ENCODE peak calls at places on chromosome 12, in seven cellular contexts. One of them, this sample, is unnamed.

GRCh38 chr12:76024942-76025600 is 6.5 kb downstream of the PHLDA1 start:
- DNase-seq in CD8-positive, alpha-beta T cell: no peak
- DNase-seq in AG04450: peak
- DNase-seq in neural progenitor cell: no peak
- DNase-seq in coronary artery: no peak
- DNase-seq in gastrocnemius medialis: no peak
- DNase-seq in hepatocyte: no peak
- DNase-seq in this sample: peak

GRCh38 chr12:128323115-128323514 is 56.1 kb downstream of the TMEM132C start:
- DNase-seq in CD8-positive, alpha-beta T cell: no peak
- DNase-seq in AG04450: no peak
- DNase-seq in neural progenitor cell: no peak
- DNase-seq in coronary artery: no peak
- DNase-seq in gastrocnemius medialis: no peak
- DNase-seq in hepatocyte: no peak
- DNase-seq in this sample: no peak

GRCh38 chr12:43370299-43370698 is 181.7 kb downstream of the ADAMTS20 start:
- DNase-seq in CD8-positive, alpha-beta T cell: no peak
- DNase-seq in AG04450: peak
- DNase-seq in neural progenitor cell: no peak
- DNase-seq in coronary artery: no peak
- DNase-seq in gastrocnemius medialis: no peak
- DNase-seq in hepatocyte: no peak
- DNase-seq in this sample: no peak

GRCh38 chr12:93912086-93912733 is 235.0 kb downstream of the CRADD start:
- DNase-seq in CD8-positive, alpha-beta T cell: no peak
- DNase-seq in AG04450: no peak
- DNase-seq in neural progenitor cell: no peak
- DNase-seq in coronary artery: no peak
- DNase-seq in gastrocnemius medialis: no peak
- DNase-seq in hepatocyte: peak
- DNase-seq in this sample: no peak

GRCh38 chr12:129002447-129002846 is 149.2 kb downstream of the GLT1D1 start:
- DNase-seq in CD8-positive, alpha-beta T cell: no peak
- DNase-seq in AG04450: no peak
- DNase-seq in neural progenitor cell: no peak
- DNase-seq in coronary artery: no peak
- DNase-seq in gastrocnemius medialis: no peak
- DNase-seq in hepatocyte: no peak
- DNase-seq in this sample: no peak

GRCh38 chr12:57475271-57476161 is 4.2 kb downstream of the ARHGAP9 start:
- DNase-seq in CD8-positive, alpha-beta T cell: peak
- DNase-seq in AG04450: no peak
- DNase-seq in neural progenitor cell: peak
- DNase-seq in coronary artery: no peak
- DNase-seq in gastrocnemius medialis: no peak
- DNase-seq in hepatocyte: peak
- DNase-seq in this sample: no peak

GRCh38 chr12:24125280-24125679 is 175.8 kb upstream of the SOX5 start:
- DNase-seq in CD8-positive, alpha-beta T cell: no peak
- DNase-seq in AG04450: no peak
- DNase-seq in neural progenitor cell: no peak
- DNase-seq in coronary artery: no peak
- DNase-seq in gastrocnemius medialis: no peak
- DNase-seq in hepatocyte: no peak
- DNase-seq in this sample: no peak

GRCh38 chr12:33455096-33455495 is 15.5 kb upstream of the SYT10 start:
- DNase-seq in CD8-positive, alpha-beta T cell: no peak
- DNase-seq in AG04450: no peak
- DNase-seq in neural progenitor cell: no peak
- DNase-seq in coronary artery: no peak
- DNase-seq in gastrocnemius medialis: no peak
- DNase-seq in hepatocyte: no peak
- DNase-seq in this sample: no peak

GRCh38 chr12:93773122-93773871 is 96.1 kb downstream of the CRADD start:
- DNase-seq in CD8-positive, alpha-beta T cell: peak
- DNase-seq in AG04450: no peak
- DNase-seq in neural progenitor cell: no peak
- DNase-seq in coronary artery: no peak
- DNase-seq in gastrocnemius medialis: no peak
- DNase-seq in hepatocyte: no peak
- DNase-seq in this sample: no peak

GRCh38 chr12:131640436-131640969 is 70.4 kb upstream of the SFSWAP start:
- DNase-seq in CD8-positive, alpha-beta T cell: no peak
- DNase-seq in AG04450: no peak
- DNase-seq in neural progenitor cell: no peak
- DNase-seq in coronary artery: no peak
- DNase-seq in gastrocnemius medialis: no peak
- DNase-seq in hepatocyte: no peak
- DNase-seq in this sample: no peak

GRCh38 chr12:120227233-120228040 is 26.5 kb upstream of the RPLP0 start:
- DNase-seq in CD8-positive, alpha-beta T cell: no peak
- DNase-seq in AG04450: no peak
- DNase-seq in neural progenitor cell: no peak
- DNase-seq in coronary artery: no peak
- DNase-seq in gastrocnemius medialis: no peak
- DNase-seq in hepatocyte: peak
- DNase-seq in this sample: no peak

GRCh38 chr12:85461127-85461526 is 181.1 kb downstream of the ALX1 start:
- DNase-seq in CD8-positive, alpha-beta T cell: no peak
- DNase-seq in AG04450: no peak
- DNase-seq in neural progenitor cell: no peak
- DNase-seq in coronary artery: no peak
- DNase-seq in gastrocnemius medialis: no peak
- DNase-seq in hepatocyte: no peak
- DNase-seq in this sample: no peak

GRCh38 chr12:55720071-55720564 is at the start of gene RDH5:
- DNase-seq in CD8-positive, alpha-beta T cell: no peak
- DNase-seq in AG04450: no peak
- DNase-seq in neural progenitor cell: no peak
- DNase-seq in coronary artery: peak
- DNase-seq in gastrocnemius medialis: peak
- DNase-seq in hepatocyte: peak
- DNase-seq in this sample: no peak

GRCh38 chr12:2324375-2324774 is 271.6 kb downstream of the CACNA1C start:
- DNase-seq in CD8-positive, alpha-beta T cell: no peak
- DNase-seq in AG04450: no peak
- DNase-seq in neural progenitor cell: no peak
- DNase-seq in coronary artery: no peak
- DNase-seq in gastrocnemius medialis: peak
- DNase-seq in hepatocyte: no peak
- DNase-seq in this sample: no peak

GRCh38 chr12:8689606-8690175 is 8.1 kb upstream of the RIMKLB start:
- DNase-seq in CD8-positive, alpha-beta T cell: no peak
- DNase-seq in AG04450: no peak
- DNase-seq in neural progenitor cell: peak
- DNase-seq in coronary artery: no peak
- DNase-seq in gastrocnemius medialis: no peak
- DNase-seq in hepatocyte: no peak
- DNase-seq in this sample: no peak

GRCh38 chr12:43305065-43305464 is 246.9 kb downstream of the ADAMTS20 start:
- DNase-seq in CD8-positive, alpha-beta T cell: no peak
- DNase-seq in AG04450: no peak
- DNase-seq in neural progenitor cell: no peak
- DNase-seq in coronary artery: no peak
- DNase-seq in gastrocnemius medialis: no peak
- DNase-seq in hepatocyte: no peak
- DNase-seq in this sample: no peak

GRCh38 chr12:6863033-6863432 is 4.3 kb upstream of the TPI1 start:
- DNase-seq in CD8-positive, alpha-beta T cell: no peak
- DNase-seq in AG04450: no peak
- DNase-seq in neural progenitor cell: no peak
- DNase-seq in coronary artery: no peak
- DNase-seq in gastrocnemius medialis: no peak
- DNase-seq in hepatocyte: no peak
- DNase-seq in this sample: no peak

GRCh38 chr12:12239127-12239526 is 27.7 kb downstream of the LRP6 start:
- DNase-seq in CD8-positive, alpha-beta T cell: no peak
- DNase-seq in AG04450: no peak
- DNase-seq in neural progenitor cell: no peak
- DNase-seq in coronary artery: no peak
- DNase-seq in gastrocnemius medialis: no peak
- DNase-seq in hepatocyte: no peak
- DNase-seq in this sample: no peak

GRCh38 chr12:46217686-46218508 is 50.9 kb downstream of the SLC38A1 start:
- DNase-seq in CD8-positive, alpha-beta T cell: peak
- DNase-seq in AG04450: no peak
- DNase-seq in neural progenitor cell: no peak
- DNase-seq in coronary artery: no peak
- DNase-seq in gastrocnemius medialis: no peak
- DNase-seq in hepatocyte: no peak
- DNase-seq in this sample: no peak

GRCh38 chr12:29537292-29537691 is 39.8 kb upstream of the OVCH1 start:
- DNase-seq in CD8-positive, alpha-beta T cell: no peak
- DNase-seq in AG04450: peak
- DNase-seq in neural progenitor cell: no peak
- DNase-seq in coronary artery: no peak
- DNase-seq in gastrocnemius medialis: no peak
- DNase-seq in hepatocyte: no peak
- DNase-seq in this sample: no peak

GRCh38 chr12:107634530-107634929 is 51.1 kb upstream of the PWP1 start:
- DNase-seq in CD8-positive, alpha-beta T cell: no peak
- DNase-seq in AG04450: no peak
- DNase-seq in neural progenitor cell: no peak
- DNase-seq in coronary artery: no peak
- DNase-seq in gastrocnemius medialis: no peak
- DNase-seq in hepatocyte: no peak
- DNase-seq in this sample: no peak

GRCh38 chr12:49936895-49937294 is 13.6 kb upstream of the AQP2 start:
- DNase-seq in CD8-positive, alpha-beta T cell: no peak
- DNase-seq in AG04450: no peak
- DNase-seq in neural progenitor cell: no peak
- DNase-seq in coronary artery: no peak
- DNase-seq in gastrocnemius medialis: no peak
- DNase-seq in hepatocyte: no peak
- DNase-seq in this sample: no peak

GRCh38 chr12:75933136-75933535 is 98.4 kb downstream of the PHLDA1 start:
- DNase-seq in CD8-positive, alpha-beta T cell: no peak
- DNase-seq in AG04450: peak
- DNase-seq in neural progenitor cell: no peak
- DNase-seq in coronary artery: no peak
- DNase-seq in gastrocnemius medialis: no peak
- DNase-seq in hepatocyte: peak
- DNase-seq in this sample: peak

GRCh38 chr12:122096591-122097149 is 18.1 kb downstream of the MLXIP start:
- DNase-seq in CD8-positive, alpha-beta T cell: no peak
- DNase-seq in AG04450: no peak
- DNase-seq in neural progenitor cell: no peak
- DNase-seq in coronary artery: no peak
- DNase-seq in gastrocnemius medialis: peak
- DNase-seq in hepatocyte: no peak
- DNase-seq in this sample: no peak

GRCh38 chr12:122099280-122099749 is 20.8 kb downstream of the MLXIP start:
- DNase-seq in CD8-positive, alpha-beta T cell: no peak
- DNase-seq in AG04450: no peak
- DNase-seq in neural progenitor cell: no peak
- DNase-seq in coronary artery: no peak
- DNase-seq in gastrocnemius medialis: peak
- DNase-seq in hepatocyte: no peak
- DNase-seq in this sample: no peak

GRCh38 chr12:122099856-122100255 is 21.3 kb downstream of the MLXIP start:
- DNase-seq in CD8-positive, alpha-beta T cell: no peak
- DNase-seq in AG04450: no peak
- DNase-seq in neural progenitor cell: no peak
- DNase-seq in coronary artery: no peak
- DNase-seq in gastrocnemius medialis: peak
- DNase-seq in hepatocyte: no peak
- DNase-seq in this sample: no peak

GRCh38 chr12:122096014-122096413 is 17.5 kb downstream of the MLXIP start:
- DNase-seq in CD8-positive, alpha-beta T cell: no peak
- DNase-seq in AG04450: no peak
- DNase-seq in neural progenitor cell: no peak
- DNase-seq in coronary artery: no peak
- DNase-seq in gastrocnemius medialis: no peak
- DNase-seq in hepatocyte: no peak
- DNase-seq in this sample: no peak

GRCh38 chr12:122097641-122098364 is 19.2 kb downstream of the MLXIP start:
- DNase-seq in CD8-positive, alpha-beta T cell: no peak
- DNase-seq in AG04450: no peak
- DNase-seq in neural progenitor cell: no peak
- DNase-seq in coronary artery: no peak
- DNase-seq in gastrocnemius medialis: peak
- DNase-seq in hepatocyte: peak
- DNase-seq in this sample: no peak
- H3K4me3 ChIP-seq in CD8-positive, alpha-beta T cell: peak
- H3K4me3 ChIP-seq in AG04450: no peak
- H3K4me3 ChIP-seq in neural progenitor cell: no peak
- H3K4me3 ChIP-seq in coronary artery: peak
- H3K4me3 ChIP-seq in gastrocnemius medialis: peak
- H3K4me3 ChIP-seq in hepatocyte: no peak
- H3K4me3 ChIP-seq in this sample: no peak

GRCh38 chr12:123142518-123142840 is 8.4 kb downstream of the PITPNM2 start:
- DNase-seq in CD8-positive, alpha-beta T cell: no peak
- DNase-seq in AG04450: no peak
- DNase-seq in neural progenitor cell: no peak
- DNase-seq in coronary artery: peak
- DNase-seq in gastrocnemius medialis: no peak
- DNase-seq in hepatocyte: no peak
- DNase-seq in this sample: no peak
- H3K4me3 ChIP-seq in CD8-positive, alpha-beta T cell: no peak
- H3K4me3 ChIP-seq in AG04450: no peak
- H3K4me3 ChIP-seq in neural progenitor cell: no peak
- H3K4me3 ChIP-seq in coronary artery: peak
- H3K4me3 ChIP-seq in gastrocnemius medialis: no peak
- H3K4me3 ChIP-seq in hepatocyte: no peak
- H3K4me3 ChIP-seq in this sample: no peak

GRCh38 chr12:63064080-63064479 is 86.9 kb downstream of the AVPR1A start:
- DNase-seq in CD8-positive, alpha-beta T cell: no peak
- DNase-seq in AG04450: no peak
- DNase-seq in neural progenitor cell: no peak
- DNase-seq in coronary artery: no peak
- DNase-seq in gastrocnemius medialis: no peak
- DNase-seq in hepatocyte: no peak
- DNase-seq in this sample: no peak
- H3K4me3 ChIP-seq in CD8-positive, alpha-beta T cell: no peak
- H3K4me3 ChIP-seq in AG04450: no peak
- H3K4me3 ChIP-seq in neural progenitor cell: no peak
- H3K4me3 ChIP-seq in coronary artery: no peak
- H3K4me3 ChIP-seq in gastrocnemius medialis: no peak
- H3K4me3 ChIP-seq in hepatocyte: no peak
- H3K4me3 ChIP-seq in this sample: no peak

GRCh38 chr12:44490181-44490580 is 385.9 kb downstream of the NELL2 start:
- DNase-seq in CD8-positive, alpha-beta T cell: no peak
- DNase-seq in AG04450: no peak
- DNase-seq in neural progenitor cell: no peak
- DNase-seq in coronary artery: no peak
- DNase-seq in gastrocnemius medialis: no peak
- DNase-seq in hepatocyte: no peak
- DNase-seq in this sample: no peak
- H3K4me3 ChIP-seq in CD8-positive, alpha-beta T cell: no peak
- H3K4me3 ChIP-seq in AG04450: no peak
- H3K4me3 ChIP-seq in neural progenitor cell: no peak
- H3K4me3 ChIP-seq in coronary artery: no peak
- H3K4me3 ChIP-seq in gastrocnemius medialis: no peak
- H3K4me3 ChIP-seq in hepatocyte: no peak
- H3K4me3 ChIP-seq in this sample: no peak